ENCODE peak calls at places on chromosomes 11 and 22, in four cellular contexts. D is IMR-90, B is H9, A is neuronal stem cell. G is an unnamed sample.

GRCh38 chr11:12995823-12996222 is 13.3 kb upstream of the RASSF10 start:
- DNase-seq in D (no peak), B (no peak), A (no peak), G (no peak)

GRCh38 chr22:20099099-20099711 is 16.7 kb upstream of the RANBP1 start:
- DNase-seq in D (no peak), B (no peak), A (no peak), G (no peak)

GRCh38 chr11:125329786-125330185 is 165.2 kb downstream of the PKNOX2 start:
- DNase-seq in D (no peak), B (no peak), A (no peak), G (no peak)

GRCh38 chr11:19027829-19028595 is 32.5 kb downstream of the MRGPRX2 start:
- DNase-seq in D (peak), B (no peak), A (no peak), G (peak)

GRCh38 chr22:33537059-33537458 is 383.2 kb downstream of the LARGE1 start:
- DNase-seq in D (no peak), B (no peak), A (no peak), G (no peak)

GRCh38 chr11:27373856-27374602 is 11.0 kb upstream of the CCDC34 start:
- DNase-seq in D (no peak), B (no peak), A (no peak), G (no peak)

GRCh38 chr11:114416441-114416928 is 16.0 kb downstream of the RBM7 start:
- DNase-seq in D (peak), B (no peak), A (no peak), G (peak)

GRCh38 chr22:40213478-40213877 is 35.8 kb downstream of the TNRC6B start:
- DNase-seq in D (no peak), B (no peak), A (no peak), G (no peak)

GRCh38 chr22:25048659-25049657 is 96.4 kb downstream of the KIAA1671 start:
- DNase-seq in D (peak), B (peak), A (peak), G (peak)

GRCh38 chr11:93051181-93051580 is 81.7 kb downstream of the MTNR1B start:
- DNase-seq in D (peak), B (no peak), A (no peak), G (peak)

GRCh38 chr11:48043111-48043997 is 63.0 kb downstream of the PTPRJ start:
- DNase-seq in D (no peak), B (no peak), A (no peak), G (no peak)

GRCh38 chr22:30947821-30948454 is 20.6 kb downstream of the MORC2 start:
- DNase-seq in D (peak), B (no peak), A (peak), G (peak)

GRCh38 chr11:108872781-108873291 is 208.0 kb downstream of the DDX10 start:
- DNase-seq in D (peak), B (no peak), A (no peak), G (no peak)
- H3K4me2 ChIP-seq in D (no peak), B (no peak), A (no peak), G (peak)

GRCh38 chr11:65873280-65874156 is 918 bp upstream of the EFEMP2 start:
- DNase-seq in D (peak), B (peak), A (peak), G (peak)
- H3K18ac ChIP-seq in D (peak), B (peak), A (peak), G (peak)

DNA sequence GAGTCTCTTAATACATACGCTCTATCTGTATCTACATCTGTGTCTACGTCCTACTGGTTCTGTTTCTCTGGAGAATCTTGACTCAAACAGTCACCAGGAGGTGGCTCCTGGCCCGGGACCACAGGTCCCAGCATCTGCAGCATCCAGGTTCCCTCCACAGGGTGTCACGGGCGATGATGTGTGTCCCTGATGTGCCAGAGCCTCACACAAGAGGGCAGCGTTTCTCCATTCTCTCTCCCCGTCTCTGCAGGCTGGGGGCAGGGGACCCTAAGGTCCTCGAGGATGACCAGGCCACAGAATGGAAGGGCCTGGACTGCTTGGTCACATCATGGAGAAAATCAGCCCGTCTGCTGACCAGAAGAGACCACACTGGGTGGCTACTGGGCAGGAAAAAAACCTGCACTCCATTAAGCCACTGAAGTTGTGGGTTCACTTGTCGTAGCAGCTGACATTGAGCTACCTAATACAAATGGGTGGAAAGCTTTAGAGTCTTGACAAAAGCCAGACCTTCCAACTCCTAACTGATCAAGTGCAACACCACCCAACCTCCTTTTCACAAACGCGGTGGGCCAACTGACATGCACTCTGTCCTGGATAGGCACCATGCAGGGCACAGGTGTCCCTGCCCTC is 392.5 kb downstream of the CTTN start:
- DNase-seq in D (no peak), B (peak), A (no peak), G (no peak)
- H3K4me2 ChIP-seq in D (no peak), B (no peak), A (no peak), G (no peak)

GRCh38 chr11:86940122-86940777 is 14.9 kb downstream of the FZD4 start:
- DNase-seq in D (peak), B (no peak), A (no peak), G (peak)

GRCh38 chr11:86942212-86942611 is 13.0 kb downstream of the FZD4 start:
- DNase-seq in D (peak), B (no peak), A (no peak), G (no peak)

GRCh38 chr11:86938900-86939880 is 16.0 kb downstream of the FZD4 start:
- DNase-seq in D (peak), B (no peak), A (peak), G (peak)

GRCh38 chr11:86941077-86941870 is 13.9 kb downstream of the FZD4 start:
- DNase-seq in D (peak), B (no peak), A (no peak), G (no peak)

DNA sequence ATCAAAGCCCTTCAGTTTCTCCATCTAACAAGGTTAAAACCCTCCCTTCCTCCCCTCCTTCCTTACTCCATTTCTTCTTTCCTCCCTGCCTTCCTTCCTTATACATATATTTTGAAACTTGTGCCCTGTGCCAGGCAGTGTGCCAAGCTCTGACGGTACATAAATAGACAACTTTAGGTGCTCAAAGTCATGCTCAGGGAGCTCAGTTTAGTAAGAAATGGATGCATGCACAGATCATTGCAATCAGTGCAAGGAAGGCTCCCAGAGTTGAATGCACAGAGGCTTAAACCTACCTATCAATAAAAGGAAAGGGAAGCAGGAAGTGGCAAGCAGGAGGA is 13.4 kb downstream of the FZD4 start:
- DNase-seq in D (no peak), B (no peak), A (no peak), G (no peak)
- H3K18ac ChIP-seq in D (peak), B (no peak), A (no peak), G (no peak)

G was measured in mesenchymal stem cell.